ENCODE peak calls at places on chromosomes 5 and 9, in six cellular contexts. T is upper lobe of left lung, M is lower lobe of right lung, E is uterus, I is mammary epithelial cell, L is body of pancreas. V is an unnamed sample.

GRCh38 chr9:137309368-137310189 is 7.5 kb upstream of the NRARP start:
- DNase-seq in T (peak), L (peak), I (no peak), M (peak), E (no peak), V (no peak)

GRCh38 chr5:2460098-2460497 is 291.4 kb downstream of the IRX2 start:
- DNase-seq in T (no peak), L (no peak), I (no peak), M (no peak), E (no peak), V (no peak)

GRCh38 chr5:120388016-120388781 is 75.9 kb upstream of the PRR16 start:
- DNase-seq in L (no peak), E (no peak), I (peak), T (no peak), M (no peak), V (no peak)

GRCh38 chr9:115204827-115205506 is 87.0 kb upstream of the TNC start:
- DNase-seq in L (no peak), M (no peak), I (peak), E (no peak), T (no peak), V (no peak)

GRCh38 chr9:81848472-81848871 is 79.8 kb upstream of the SPATA31D4 start:
- DNase-seq in M (no peak), I (peak), E (no peak), L (no peak), T (no peak), V (no peak)

GRCh38 chr9:134483361-134484184 is 157.3 kb downstream of the RXRA start:
- DNase-seq in T (peak), I (no peak), L (no peak), E (no peak), M (peak), V (no peak)

GRCh38 chr5:11268894-11269293 is 507.9 kb upstream of the DAP start:
- DNase-seq in L (peak), E (no peak), I (no peak), M (no peak), T (no peak), V (no peak)

GRCh38 chr5:151619812-151620462 is 28.8 kb upstream of the FAT2 start:
- DNase-seq in M (no peak), T (no peak), I (peak), L (no peak), E (no peak), V (no peak)

GRCh38 chr9:123131258-123131657 is 97.8 kb downstream of the GPR21 start:
- DNase-seq in T (no peak), L (no peak), E (no peak), I (peak), M (no peak), V (no peak)

GRCh38 chr5:96112123-96112670 is 150.5 kb upstream of the ELL2 start:
- DNase-seq in L (no peak), E (no peak), T (no peak), M (no peak), I (no peak), V (no peak)

GRCh38 chr9:91074866-91075265 is 273.2 kb downstream of the SYK start:
- DNase-seq in M (no peak), T (peak), I (no peak), L (no peak), E (no peak), V (peak)

GRCh38 chr9:83707518-83707767 is 315 bp downstream of the UBQLN1 start:
- DNase-seq in L (no peak), T (peak), I (peak), E (no peak), M (no peak), V (peak)

GRCh38 chr5:124193371-124193789 is 553.1 kb downstream of the ZNF608 start:
- DNase-seq in T (no peak), E (no peak), M (no peak), I (peak), L (no peak), V (no peak)

GRCh38 chr5:83172655-83173054 is 95.3 kb downstream of the XRCC4 start:
- DNase-seq in T (no peak), L (no peak), M (no peak), I (no peak), E (no peak), V (no peak)

GRCh38 chr9:122134822-122135528 is 24.6 kb downstream of the NDUFA8 start:
- DNase-seq in M (no peak), T (no peak), I (no peak), L (no peak), E (no peak), V (no peak)

GRCh38 chr5:34854459-34855174 is 15.7 kb downstream of the TTC23L start:
- DNase-seq in E (no peak), L (no peak), I (no peak), T (no peak), M (no peak), V (no peak)

GRCh38 chr9:107487521-107488399 is 1.8 kb downstream of the KLF4 start:
- DNase-seq in E (peak), L (peak), M (peak), T (peak), I (no peak), V (peak)

GRCh38 chr9:37997636-37998374 is 71.2 kb downstream of the SHB start:
- DNase-seq in L (no peak), I (no peak), M (no peak), E (no peak), T (no peak), V (no peak)

GRCh38 chr5:127440831-127441230 is 76.6 kb upstream of the PRRC1 start:
- DNase-seq in L (no peak), T (no peak), I (no peak), M (no peak), E (no peak), V (no peak)

GRCh38 chr9:76321185-76321828 is 72.9 kb downstream of the RFK start:
- DNase-seq in E (no peak), I (no peak), M (no peak), T (no peak), L (no peak), V (no peak)

GRCh38 chr9:111621895-111622480 is 9.1 kb upstream of the DNAJC25 start:
- DNase-seq in T (no peak), E (peak), M (no peak), I (peak), L (peak), V (no peak)

GRCh38 chr5:78597858-78598415 is 50.6 kb downstream of the LHFPL2 start:
- DNase-seq in E (no peak), I (peak), L (no peak), M (no peak), T (no peak), V (no peak)

GRCh38 chr9:76369583-76369982 is 24.6 kb downstream of the RFK start:
- DNase-seq in I (peak), T (no peak), L (peak), E (no peak), M (no peak), V (no peak)

GRCh38 chr5:143418140-143418866 is 14.8 kb upstream of the NR3C1 start:
- DNase-seq in T (no peak), M (no peak), E (no peak), L (no peak), I (no peak), V (no peak)

GRCh38 chr5:58188287-58188651 is 271.6 kb downstream of the PLK2 start:
- DNase-seq in E (no peak), I (peak), L (no peak), T (no peak), M (no peak), V (no peak)

GRCh38 chr5:120344181-120344580 is 119.9 kb upstream of the PRR16 start:
- DNase-seq in I (no peak), T (no peak), M (no peak), L (no peak), E (no peak), V (no peak)

GRCh38 chr5:80569961-80570786 is at the start of gene ANKRD34B:
- DNase-seq in M (peak), I (peak), L (no peak), T (peak), E (no peak), V (no peak)

GRCh38 chr9:106092083-106092482 is 397.7 kb downstream of the TMEM38B start:
- DNase-seq in L (no peak), M (no peak), T (no peak), I (no peak), E (no peak), V (no peak)

GRCh38 chr5:61450170-61450815 is 118.2 kb downstream of the ZSWIM6 start:
- DNase-seq in L (no peak), E (no peak), I (peak), M (no peak), T (no peak), V (no peak)

GRCh38 chr9:23686257-23686656 is 139.8 kb downstream of the ELAVL2 start:
- DNase-seq in L (no peak), E (no peak), M (no peak), T (no peak), I (peak), V (no peak)

GRCh38 chr9:114178756-114179450 is 23.6 kb downstream of the COL27A1 start:
- DNase-seq in T (no peak), M (peak), L (peak), E (no peak), I (no peak), V (peak)

GRCh38 chr5:136028090-136028489 is 698 bp upstream of the TGFBI start:
- DNase-seq in T (no peak), E (no peak), I (no peak), L (no peak), M (no peak), V (no peak)

GRCh38 chr9:106560540-106560939 is 302.4 kb upstream of the ZNF462 start:
- DNase-seq in T (no peak), E (no peak), I (no peak), M (no peak), L (no peak), V (no peak)

GRCh38 chr9:4137234-4137633 is 162.6 kb downstream of the GLIS3 start:
- DNase-seq in L (no peak), T (no peak), M (no peak), I (peak), E (no peak), V (no peak)

GRCh38 chr5:41925555-41925946 is 470 bp downstream of the FBXO4 start:
- DNase-seq in M (no peak), E (peak), I (peak), L (peak), T (no peak), V (peak)

GRCh38 chr9:137222190-137223077 is at the start of gene RNF208:
- DNase-seq in M (no peak), T (peak), L (peak), I (no peak), E (no peak), V (no peak)

GRCh38 chr5:173715607-173716006 is 99.2 kb upstream of the BOD1 start:
- DNase-seq in M (no peak), E (no peak), I (no peak), L (no peak), T (no peak), V (no peak)

GRCh38 chr5:10315824-10316509 is 8.3 kb upstream of the CMBL start:
- DNase-seq in I (no peak), E (no peak), L (no peak), T (peak), M (no peak), V (no peak)

DNA sequence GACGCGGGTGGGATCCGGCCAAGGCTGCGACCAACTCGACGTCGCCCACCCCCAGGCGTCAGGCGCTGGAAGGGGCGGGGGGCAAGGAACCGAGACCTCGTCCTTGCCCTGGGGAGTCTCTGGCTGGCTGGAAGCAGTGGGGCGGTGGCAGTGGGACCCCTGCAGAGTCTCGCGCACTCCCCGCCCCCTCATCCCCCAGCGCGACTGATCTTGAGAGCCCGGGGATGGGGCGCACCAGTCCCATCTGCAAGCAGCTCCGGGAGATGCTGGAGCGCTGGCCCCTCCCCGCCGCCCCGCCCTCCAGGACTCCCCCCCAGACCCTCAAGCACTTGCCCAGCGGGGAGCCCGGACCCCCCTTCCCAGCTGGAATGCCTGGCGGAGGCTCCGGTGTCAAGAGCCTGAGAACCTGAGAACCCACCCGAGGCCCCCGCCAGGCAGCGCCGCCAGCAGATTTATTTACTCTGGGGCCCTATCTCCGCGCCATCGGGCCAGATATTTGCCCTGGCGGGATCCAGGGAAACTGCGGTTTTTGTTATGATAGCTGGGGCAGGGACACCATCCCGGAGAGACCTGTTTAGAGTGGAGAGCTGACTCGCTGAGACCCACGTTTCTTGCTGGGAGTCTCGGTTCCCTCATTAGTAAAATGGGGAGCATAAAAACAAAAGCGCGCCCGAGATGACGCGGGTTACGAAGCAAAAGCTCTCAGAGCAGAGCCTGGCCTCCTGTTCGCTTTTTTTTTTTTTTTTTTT is 1.2 kb downstream of the PRRT1B start:
- DNase-seq in M (no peak), E (no peak), T (peak), L (peak), I (no peak), V (no peak)
- H3K27ac ChIP-seq in M (no peak), E (no peak), T (no peak), L (no peak), I (no peak), V (no peak)

GRCh38 chr5:72380491-72381274 is 60.5 kb downstream of the PTCD2 start:
- DNase-seq in I (no peak), M (peak), E (no peak), L (no peak), T (peak), V (no peak)
- H3K27ac ChIP-seq in I (peak), M (peak), E (no peak), L (no peak), T (no peak), V (no peak)

DNA sequence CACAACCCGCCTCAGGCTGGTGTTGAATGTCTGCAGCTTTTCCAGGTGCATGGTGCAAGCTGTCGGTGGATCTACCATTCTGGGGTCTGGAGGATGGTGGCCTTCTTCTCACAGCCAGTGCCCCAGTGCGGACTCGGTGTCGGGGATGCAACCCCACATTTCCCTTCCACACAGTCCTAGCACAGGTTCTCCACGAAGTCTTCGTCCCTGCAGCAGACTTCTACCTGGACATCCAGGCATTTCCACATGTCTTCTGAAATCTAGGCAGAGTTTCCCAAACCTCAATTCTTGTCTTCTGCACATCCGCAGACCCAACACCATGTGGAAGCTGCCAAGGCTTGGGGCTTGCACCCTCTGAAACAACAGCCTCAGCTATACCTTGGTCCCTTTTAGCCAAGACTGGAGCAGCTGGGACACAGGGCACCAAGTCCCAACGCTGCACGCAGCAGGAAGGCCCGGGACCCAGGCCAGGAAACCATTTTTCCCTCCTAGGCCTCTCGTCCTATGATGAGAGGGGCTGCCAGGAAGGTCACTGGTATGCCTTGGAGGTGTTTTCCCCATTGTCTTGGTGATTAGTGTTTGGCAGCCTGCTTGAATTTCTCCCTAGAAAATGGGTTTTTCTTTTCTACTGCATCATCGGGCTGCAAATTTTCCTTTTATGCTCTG is 18.2 kb downstream of the PSIP1 start:
- DNase-seq in M (no peak), I (no peak), E (no peak), L (no peak), T (peak), V (no peak)
- H3K27ac ChIP-seq in M (no peak), I (no peak), E (no peak), L (no peak), T (no peak), V (no peak)

DNA sequence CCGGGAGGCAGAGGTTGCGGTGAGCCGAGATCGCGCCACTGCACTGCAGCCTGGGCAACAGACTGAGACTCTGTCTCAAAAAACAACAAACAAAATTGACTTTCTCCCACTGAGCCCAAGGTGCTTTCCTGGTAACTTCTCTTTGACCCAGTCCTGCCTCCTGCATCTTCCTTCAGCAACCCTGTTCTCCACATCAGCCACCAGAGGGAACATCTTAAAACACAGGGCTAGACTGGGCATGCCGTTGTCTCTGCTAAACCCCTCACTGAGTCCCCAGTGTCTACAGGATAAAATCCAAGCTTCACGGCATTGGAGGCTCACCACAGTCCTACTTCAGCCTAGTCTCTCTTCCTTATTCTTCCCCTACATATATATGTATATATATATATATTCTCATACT is 39.8 kb upstream of the KCNMB1 start:
- DNase-seq in T (peak), I (no peak), L (no peak), M (no peak), E (no peak), V (no peak)
- H3K27ac ChIP-seq in T (no peak), I (no peak), L (no peak), M (no peak), E (no peak), V (no peak)

GRCh38 chr9:94801242-94801641 is 74.7 kb downstream of the AOPEP start:
- DNase-seq in M (no peak), E (no peak), T (no peak), L (no peak), I (no peak), V (no peak)

GRCh38 chr9:94798668-94799067 is 72.2 kb downstream of the AOPEP start:
- DNase-seq in E (no peak), I (no peak), M (no peak), L (no peak), T (no peak), V (no peak)

GRCh38 chr9:94800424-94801117 is 74.1 kb downstream of the AOPEP start:
- DNase-seq in I (no peak), L (no peak), T (no peak), M (no peak), E (no peak), V (no peak)

GRCh38 chr9:94798201-94798600 is 71.7 kb downstream of the AOPEP start:
- DNase-seq in I (no peak), L (no peak), T (no peak), M (no peak), E (no peak), V (no peak)

DNA sequence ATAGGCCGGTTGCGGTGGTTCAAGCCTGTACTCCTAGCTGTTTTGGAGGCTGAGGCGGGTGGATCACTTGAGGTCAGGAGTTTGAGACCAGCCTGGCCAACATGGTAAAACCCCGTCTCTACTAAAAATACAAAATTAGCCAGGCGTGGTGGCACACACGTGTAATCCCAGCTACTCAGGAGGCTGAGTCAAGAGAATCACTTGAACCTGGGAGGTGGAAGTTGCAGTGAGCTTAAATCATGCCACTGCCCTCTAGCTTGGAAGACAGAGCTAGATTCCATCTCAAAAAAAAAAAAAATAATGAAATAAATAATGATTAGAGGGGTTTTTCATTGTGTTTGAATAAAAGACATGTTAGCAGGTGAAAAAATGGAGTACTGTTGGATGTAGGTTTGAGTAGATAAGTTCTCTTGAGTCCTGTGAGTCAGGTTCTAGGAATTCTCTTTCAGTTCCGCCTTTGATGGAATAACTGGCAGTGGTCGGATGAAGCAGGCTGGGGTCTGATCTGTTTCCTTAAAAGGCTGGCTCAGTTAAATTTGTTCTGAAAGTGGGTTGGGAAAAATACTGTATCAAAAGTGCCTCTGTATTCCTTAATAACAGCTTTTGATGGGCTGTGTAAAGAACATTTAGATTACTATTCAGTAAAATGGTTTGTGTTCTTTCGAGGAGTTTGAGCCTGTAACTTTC is 73.2 kb downstream of the AOPEP start:
- DNase-seq in L (no peak), E (no peak), I (peak), T (no peak), M (no peak), V (no peak)
- H3K27ac ChIP-seq in L (peak), E (peak), I (no peak), T (peak), M (peak), V (peak)

DNA sequence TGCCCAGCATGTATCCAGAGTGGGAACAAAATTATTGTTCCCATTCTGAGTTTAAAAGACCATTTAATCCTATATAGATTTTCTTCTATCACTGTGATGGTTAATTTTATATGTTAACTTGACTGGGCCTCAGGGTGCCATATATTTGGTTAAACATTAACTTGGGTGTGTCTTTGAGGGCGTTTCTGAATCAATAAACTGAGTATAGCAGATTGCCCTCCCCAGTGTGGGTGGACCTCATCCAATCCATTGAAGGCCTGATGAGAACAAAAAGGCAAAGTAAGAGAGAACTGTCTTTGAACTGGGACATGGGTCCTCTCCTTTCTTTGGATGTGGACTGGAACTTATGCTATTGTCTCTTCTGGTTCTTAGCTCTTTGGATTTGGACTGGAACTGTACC is 17.3 kb downstream of the RIOK2 start:
- DNase-seq in I (no peak), E (no peak), T (no peak), L (peak), M (no peak), V (no peak)
- H3K27ac ChIP-seq in I (no peak), E (no peak), T (no peak), L (no peak), M (no peak), V (no peak)